ENCODE peak calls at places on chromosomes 1 and 21, in four cellular contexts. W, C, L and B are unnamed samples.

GRCh38 chr1:14971201-14971600 is 182.3 kb upstream of the TMEM51 start:
- DNase-seq in W (no peak), C (no peak), L (no peak), B (no peak)

GRCh38 chr1:214337536-214337935 is 56.6 kb downstream of the SMYD2 start:
- DNase-seq in W (peak; percentile 85), C (peak; percentile 84), L (no peak), B (peak; percentile 22)

GRCh38 chr1:246734861-246735260 is 10.7 kb downstream of the SCCPDH start:
- DNase-seq in W (no peak), C (no peak), L (no peak), B (no peak)

GRCh38 chr1:184954232-184954995 is 19.9 kb downstream of the NIBAN1 start:
- DNase-seq in W (no peak), C (no peak), L (no peak), B (peak; percentile 53)

GRCh38 chr1:43067856-43068751 is 104.0 kb downstream of the EBNA1BP2 start:
- DNase-seq in W (no peak), C (no peak), L (no peak), B (no peak)

GRCh38 chr1:42211224-42211623 is 46.7 kb upstream of the GUCA2A start:
- DNase-seq in W (no peak), C (no peak), L (peak; percentile 36), B (peak; percentile 7)

GRCh38 chr21:39673163-39673562 is 60.4 kb downstream of the B3GALT5 start:
- DNase-seq in W (no peak), C (no peak), L (no peak), B (no peak)

GRCh38 chr21:28615276-28615675 is 377.4 kb downstream of the LTN1 start:
- DNase-seq in W (no peak), C (peak; percentile 77), L (no peak), B (peak; percentile 79)

GRCh38 chr1:203103201-203103600 is 17.4 kb upstream of the MYOG start:
- DNase-seq in W (no peak), C (no peak), L (no peak), B (no peak)

GRCh38 chr21:42746593-42747266 is 93.3 kb downstream of the PDE9A start:
- DNase-seq in W (no peak), C (no peak), L (no peak), B (no peak)

GRCh38 chr1:76867342-76868130 is at the start of gene ST6GALNAC5:
- DNase-seq in W (no peak), C (peak; percentile 16), L (no peak), B (no peak)

GRCh38 chr1:28887835-28888682 is 26.3 kb upstream of the EPB41 start:
- DNase-seq in W (no peak), C (no peak), L (no peak), B (peak; percentile 25)

GRCh38 chr1:16068356-16069270 is 4.8 kb downstream of the FAM131C start:
- DNase-seq in W (no peak), C (peak; percentile 11), L (no peak), B (peak; percentile 18)

GRCh38 chr1:74107394-74107793 is 90.6 kb downstream of the LRRIQ3 start:
- DNase-seq in W (no peak), C (no peak), L (no peak), B (no peak)
- H3K4me3 ChIP-seq in W (no peak overlapping the region), C (no peak overlapping the region), L (no peak overlapping the region), B (no peak overlapping the region)

GRCh38 chr1:37557402-37557801 is 662 bp downstream of the DNALI1 start:
- DNase-seq in W (no peak), C (no peak), L (no peak), B (no peak)
- H3K4me3 ChIP-seq in W (peak overlapping the region; percentile 80), C (peak overlapping the region; percentile 52), L (peak overlapping the region; percentile 45), B (peak overlapping the region; percentile 61)

DNA sequence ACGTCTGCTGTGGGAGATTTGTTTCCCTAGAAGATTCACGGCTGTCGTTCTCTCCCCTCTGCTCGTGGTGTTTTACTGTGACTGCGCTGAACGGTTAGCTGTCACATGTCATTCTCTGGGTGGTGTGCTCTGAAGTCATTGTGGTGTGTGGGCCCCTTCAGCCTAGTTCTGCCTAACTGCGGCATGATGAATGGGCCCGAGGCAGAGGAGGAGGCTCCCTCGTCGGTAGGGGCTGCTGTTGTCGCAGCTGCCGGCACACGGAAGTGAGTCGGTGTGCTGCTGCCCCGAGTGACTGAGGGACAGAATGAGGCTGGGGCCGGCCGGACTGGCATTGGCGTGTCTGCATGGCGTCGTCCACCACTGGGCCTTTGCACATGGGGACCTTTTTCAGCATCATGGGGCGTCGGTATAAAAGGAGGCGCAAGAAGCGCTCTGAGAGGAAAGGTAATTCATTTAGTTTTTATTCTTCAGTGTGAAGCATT is 77.9 kb downstream of the ADARB1 start:
- DNase-seq in W (no peak), C (peak; percentile 26), L (no peak), B (no peak)
- H3K4me3 ChIP-seq in W (no peak overlapping the region), C (no peak overlapping the region), L (no peak overlapping the region), B (no peak overlapping the region)

DNA sequence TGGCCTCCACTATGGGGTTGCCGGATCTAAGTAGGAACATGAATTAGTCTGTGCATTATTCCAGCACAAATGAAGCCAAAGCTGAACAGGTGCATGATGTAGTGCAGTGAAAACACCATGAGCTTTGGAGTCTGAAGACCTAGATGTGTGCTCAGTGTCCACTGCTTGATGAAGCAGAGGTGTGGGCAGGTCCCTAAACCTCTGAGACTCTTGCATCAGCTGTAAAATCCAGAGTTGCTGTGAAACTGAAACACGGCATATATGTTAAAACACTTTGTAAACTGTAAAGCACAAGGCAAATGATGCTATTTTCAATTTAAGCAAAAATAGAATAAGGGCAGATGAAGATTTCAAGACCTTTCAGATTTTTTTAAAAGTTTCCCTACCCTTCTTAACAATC is 221.6 kb downstream of the NTNG1 start:
- DNase-seq in W (no peak), C (no peak), L (no peak), B (no peak)
- H3K4me3 ChIP-seq in W (no peak overlapping the region), C (no peak overlapping the region), L (no peak overlapping the region), B (no peak overlapping the region)

DNA sequence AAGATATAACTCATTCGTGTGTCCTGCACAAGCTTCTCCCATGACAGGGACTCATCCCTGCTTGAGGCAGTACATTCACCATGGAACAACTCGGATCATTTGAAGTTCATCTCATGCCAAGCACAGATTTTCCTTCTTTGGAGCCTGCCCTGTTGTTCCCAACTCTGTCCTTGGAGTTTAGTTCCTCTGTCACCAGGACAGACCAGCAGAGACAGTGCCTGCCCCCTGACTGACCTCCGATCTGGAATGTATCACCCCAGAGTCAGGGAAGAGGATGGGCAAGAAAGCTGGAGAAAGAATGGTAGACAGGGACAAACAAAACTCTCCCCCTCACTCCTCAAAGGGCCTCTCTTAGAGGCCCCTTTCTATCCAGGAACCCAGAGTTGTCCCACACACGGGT is 5.0 kb downstream of the SHISAL2A start:
- DNase-seq in W (no peak), C (no peak), L (no peak), B (no peak)
- H3K4me3 ChIP-seq in W (no peak overlapping the region), C (no peak overlapping the region), L (no peak overlapping the region), B (no peak overlapping the region)